ENCODE peak calls at places on chromosome 5, in eight cellular contexts. W, T, Y, F, Z, K, P and G are unnamed samples.

GRCh38 chr5:135339623-135340022 is 59.4 kb downstream of the MACROH2A1 start:
- DNase-seq in W (no peak), T (no peak), Y (no peak), F (no peak), Z (no peak), K (no peak), P (no peak), G (no peak)

GRCh38 chr5:77970891-77971290 is 194.8 kb upstream of the TBCA start:
- DNase-seq in W (no peak), T (no peak), Y (no peak), F (no peak), Z (no peak), K (no peak), P (no peak), G (no peak)

GRCh38 chr5:19179561-19179960 is 808.4 kb downstream of the CDH18 start:
- DNase-seq in W (no peak), T (peak), Y (no peak), F (no peak), Z (no peak), K (no peak), P (no peak), G (no peak)

GRCh38 chr5:82155305-82155704 is 122.8 kb downstream of the RPS23 start:
- DNase-seq in W (no peak), T (no peak), Y (no peak), F (no peak), Z (no peak), K (no peak), P (no peak), G (no peak)

GRCh38 chr5:123460296-123460729 is 37.1 kb upstream of the CEP120 start:
- DNase-seq in W (no peak), T (no peak), Y (no peak), F (peak), Z (peak), K (no peak), P (peak), G (peak)

GRCh38 chr5:72378636-72379289 is 58.6 kb downstream of the PTCD2 start:
- DNase-seq in W (no peak), T (no peak), Y (no peak), F (peak), Z (peak), K (peak), P (no peak), G (peak)

GRCh38 chr5:33631786-33632185 is 191.0 kb downstream of the TARS1 start:
- DNase-seq in W (peak), T (no peak), Y (no peak), F (peak), Z (no peak), K (no peak), P (no peak), G (peak)

GRCh38 chr5:83227611-83228010 is 150.3 kb downstream of the XRCC4 start:
- DNase-seq in W (no peak), T (no peak), Y (no peak), F (peak), Z (no peak), K (no peak), P (no peak), G (no peak)

DNA sequence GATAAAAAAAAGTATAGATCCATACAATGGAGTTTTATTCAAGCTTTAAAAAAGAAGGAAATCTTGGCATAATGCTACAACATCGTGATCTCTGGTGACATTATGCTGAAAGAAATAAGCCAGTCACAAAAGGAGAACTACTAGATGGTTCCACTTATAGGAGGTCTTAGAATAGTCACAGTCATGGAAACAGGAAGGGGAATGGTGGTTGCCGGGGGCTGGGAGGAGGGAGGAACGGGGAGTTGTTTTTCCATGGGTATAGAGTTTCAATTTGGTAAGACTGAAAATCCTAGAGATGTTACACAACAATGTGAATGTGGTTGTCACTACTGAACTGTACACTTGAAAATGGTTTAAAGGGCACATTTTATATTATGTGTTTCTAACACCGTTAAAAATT is 94.5 kb downstream of the CFAP90 start:
- DNase-seq in W (no peak), T (no peak), Y (no peak), F (no peak), Z (no peak), K (no peak), P (no peak), G (no peak)
- H3K27ac ChIP-seq in W (no peak), T (no peak), Y (no peak), F (no peak), Z (no peak), K (no peak), P (no peak), G (no peak)

GRCh38 chr5:141565826-141566575 is 52.8 kb downstream of the DIAPH1 start:
- DNase-seq in W (no peak), T (no peak), Y (no peak), F (peak), Z (no peak), K (no peak), P (no peak), G (no peak)
- H3K27ac ChIP-seq in W (no peak), T (no peak), Y (no peak), F (no peak), Z (no peak), K (peak), P (no peak), G (peak)

GRCh38 chr5:154861946-154862345 is 3.5 kb downstream of the CNOT8 start:
- DNase-seq in W (no peak), T (no peak), Y (no peak), F (no peak), Z (no peak), K (no peak), P (no peak), G (no peak)

GRCh38 chr5:154862766-154863165 is 4.3 kb downstream of the CNOT8 start:
- DNase-seq in W (peak), T (no peak), Y (no peak), F (no peak), Z (no peak), K (no peak), P (no peak), G (no peak)

GRCh38 chr5:154858972-154859950 is 834 bp downstream of the CNOT8 start:
- DNase-seq in W (no peak), T (peak), Y (peak), F (no peak), Z (peak), K (no peak), P (peak), G (no peak)

GRCh38 chr5:154860123-154860522 is 1.7 kb downstream of the CNOT8 start:
- DNase-seq in W (no peak), T (peak), Y (no peak), F (peak), Z (peak), K (no peak), P (no peak), G (peak)

DNA sequence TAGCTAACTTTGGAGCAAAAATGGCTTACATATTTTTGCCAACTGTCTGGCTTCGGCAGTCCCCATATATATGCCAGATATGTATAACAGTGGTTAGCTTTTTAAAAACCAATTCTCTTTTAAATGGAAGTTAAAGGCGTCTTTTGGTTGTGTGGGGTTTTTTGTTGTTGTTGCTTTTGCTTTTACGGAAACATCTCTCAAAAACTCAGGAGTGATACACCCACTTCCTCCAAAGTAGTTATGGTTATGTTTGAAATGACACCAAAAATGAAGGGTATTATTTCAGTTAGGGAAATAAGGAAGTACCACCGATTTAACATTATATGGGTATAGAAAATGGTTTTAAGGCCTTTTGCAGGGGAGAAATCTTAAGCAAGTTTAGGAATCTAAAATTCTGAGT is 2.3 kb downstream of the CNOT8 start:
- DNase-seq in W (no peak), T (peak), Y (no peak), F (no peak), Z (no peak), K (no peak), P (no peak), G (no peak)
- H3K27ac ChIP-seq in W (peak), T (peak), Y (no peak), F (no peak), Z (no peak), K (no peak), P (peak), G (no peak)

DNA sequence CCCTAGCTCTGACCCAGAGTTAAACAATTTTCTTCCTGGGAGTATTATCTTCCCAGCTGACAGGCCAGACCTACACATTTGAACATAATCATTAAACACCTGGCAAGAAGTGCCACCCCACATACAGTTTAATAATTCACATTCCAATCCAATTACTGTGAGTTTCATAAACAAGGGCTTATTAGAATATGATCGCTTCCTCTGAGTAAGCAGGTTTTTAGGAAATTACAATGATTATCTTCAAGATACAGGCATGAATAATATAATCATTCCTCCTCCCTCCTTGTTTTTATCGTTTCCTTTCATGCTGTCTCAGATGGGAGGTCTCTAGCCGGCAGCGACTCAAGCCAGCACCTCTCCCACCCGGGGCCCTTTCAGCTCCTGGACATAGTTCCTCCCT is 15.8 kb upstream of the KIF4B start:
- DNase-seq in W (no peak), T (no peak), Y (no peak), F (peak), Z (peak), K (no peak), P (no peak), G (no peak)
- H3K27ac ChIP-seq in W (no peak), T (no peak), Y (no peak), F (no peak), Z (peak), K (no peak), P (no peak), G (no peak)

GRCh38 chr5:62473209-62473608 is 60.6 kb downstream of the IPO11 start:
- DNase-seq in W (no peak), T (no peak), Y (no peak), F (peak), Z (peak), K (no peak), P (no peak), G (no peak)
- H3K27ac ChIP-seq in W (no peak), T (no peak), Y (no peak), F (no peak), Z (peak), K (no peak), P (no peak), G (no peak)

GRCh38 chr5:15609076-15609725 is 109.2 kb downstream of the FBXL7 start:
- DNase-seq in W (no peak), T (no peak), Y (no peak), F (no peak), Z (no peak), K (no peak), P (no peak), G (no peak)

GRCh38 chr5:15607076-15607475 is 107.1 kb downstream of the FBXL7 start:
- DNase-seq in W (no peak), T (no peak), Y (no peak), F (no peak), Z (no peak), K (no peak), P (no peak), G (no peak)

GRCh38 chr5:15611008-15611407 is 111.0 kb downstream of the FBXL7 start:
- DNase-seq in W (no peak), T (no peak), Y (no peak), F (no peak), Z (no peak), K (no peak), P (no peak), G (no peak)

GRCh38 chr5:15612915-15613635 is 113.1 kb downstream of the FBXL7 start:
- DNase-seq in W (no peak), T (no peak), Y (no peak), F (no peak), Z (no peak), K (no peak), P (no peak), G (no peak)

GRCh38 chr5:15610216-15610615 is 110.2 kb downstream of the FBXL7 start:
- DNase-seq in W (no peak), T (no peak), Y (no peak), F (no peak), Z (peak), K (no peak), P (no peak), G (no peak)
- H3K27ac ChIP-seq in W (no peak), T (no peak), Y (no peak), F (no peak), Z (no peak), K (no peak), P (no peak), G (no peak)

GRCh38 chr5:53360811-53361210 is 119.6 kb upstream of the FST start:
- DNase-seq in W (no peak), T (no peak), Y (no peak), F (peak), Z (peak), K (peak), P (no peak), G (peak)

GRCh38 chr5:53357439-53357838 is 123.0 kb upstream of the FST start:
- DNase-seq in W (peak), T (no peak), Y (no peak), F (no peak), Z (no peak), K (no peak), P (no peak), G (no peak)

GRCh38 chr5:53361708-53362107 is 118.7 kb upstream of the FST start:
- DNase-seq in W (no peak), T (no peak), Y (no peak), F (no peak), Z (no peak), K (no peak), P (no peak), G (no peak)

GRCh38 chr5:53358794-53359193 is 121.6 kb upstream of the FST start:
- DNase-seq in W (no peak), T (no peak), Y (no peak), F (no peak), Z (no peak), K (no peak), P (no peak), G (no peak)

GRCh38 chr5:53359906-53360305 is 120.5 kb upstream of the FST start:
- DNase-seq in W (no peak), T (no peak), Y (no peak), F (peak), Z (no peak), K (no peak), P (no peak), G (no peak)
- H3K27ac ChIP-seq in W (no peak), T (no peak), Y (no peak), F (peak), Z (no peak), K (no peak), P (no peak), G (peak)

DNA sequence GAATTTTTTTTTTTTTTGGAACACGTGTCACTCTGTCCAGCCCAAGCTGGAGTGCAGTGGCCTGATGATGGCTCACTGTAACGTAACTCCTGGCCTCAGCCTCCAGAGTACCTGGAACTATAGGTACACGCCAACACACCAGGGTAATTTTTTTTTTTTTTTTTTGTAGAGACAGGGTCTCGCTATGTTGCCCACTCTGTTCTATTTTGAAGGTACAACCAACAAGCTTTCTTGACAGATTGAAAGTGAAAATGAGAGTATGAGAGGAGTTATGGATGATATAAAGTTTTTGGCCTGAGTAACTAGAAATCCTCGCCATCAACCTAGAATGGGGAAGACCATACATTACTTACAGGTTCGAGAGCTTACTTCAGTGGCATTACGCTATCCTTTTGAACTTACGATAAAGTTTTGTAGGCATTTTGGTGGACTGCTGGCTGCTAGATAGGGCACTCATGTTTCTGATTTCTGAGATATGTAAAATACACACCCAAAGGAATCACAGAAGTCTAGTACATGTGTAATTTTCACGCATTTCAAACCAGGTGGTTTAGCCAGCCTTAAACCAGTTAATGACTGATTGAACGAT is 806 bp upstream of the CDC42SE2 start:
- DNase-seq in W (no peak), T (peak), Y (no peak), F (no peak), Z (peak), K (no peak), P (no peak), G (no peak)
- H3K27ac ChIP-seq in W (peak), T (peak), Y (no peak), F (peak), Z (peak), K (no peak), P (peak), G (no peak)

GRCh38 chr5:176823076-176823481 is 12.7 kb downstream of the UNC5A start:
- DNase-seq in W (no peak), T (peak), Y (no peak), F (no peak), Z (no peak), K (no peak), P (peak), G (no peak)
- H3K27ac ChIP-seq in W (no peak), T (no peak), Y (no peak), F (no peak), Z (no peak), K (no peak), P (no peak), G (no peak)